ENCODE peak calls at places on chromosomes 4 and X, in nine cellular contexts. W, D, P, O, A, K, Q, Y and I are unnamed samples.
A peak's percentile ranks its signal among the peaks of the same experiment; 100 is the strongest.

GRCh38 chr4:114921790-114922581 is 191.4 kb downstream of the NDST4 start:
- DNase-seq in Y (no peak), W (no peak), K (no peak), D (no peak), Q (no peak), P (no peak), O (no peak), A (no peak), I (peak; percentile 62)

GRCh38 chrX:153526801-153527599 is 9.6 kb downstream of the ATP2B3 start:
- DNase-seq in P (no peak), D (no peak), Y (peak; percentile 42), W (no peak), O (no peak), Q (no peak), K (no peak), A (no peak), I (peak; percentile 39)

GRCh38 chr4:56477192-56477706 is 9.8 kb downstream of the SRP72 start:
- DNase-seq in O (no peak), K (no peak), W (no peak), D (no peak), Y (no peak), P (no peak), Q (no peak), A (no peak), I (no peak)

GRCh38 chr4:94453534-94453963 is 1.8 kb downstream of the PDLIM5 start:
- DNase-seq in P (peak; percentile 22), Y (no peak), Q (no peak), W (no peak), K (no peak), D (no peak), O (no peak), A (no peak), I (no peak)

GRCh38 chr4:136749988-136750387 is 782.3 kb downstream of the PCDH18 start:
- DNase-seq in A (no peak), Y (no peak), P (no peak), Q (no peak), W (no peak), D (no peak), K (no peak), O (no peak), I (no peak)

GRCh38 chr4:94175553-94176260 is 32.0 kb upstream of the SMARCAD1 start:
- DNase-seq in K (no peak), D (no peak), W (no peak), A (no peak), P (no peak), Q (no peak), O (no peak), Y (no peak), I (no peak)

GRCh38 chrX:23908219-23909003 is 605 bp downstream of the CXorf58 start:
- DNase-seq in Y (no peak), K (no peak), Q (no peak), P (peak; percentile 19), A (no peak), D (no peak), O (peak; percentile 12), W (no peak), I (no peak)

GRCh38 chr4:108060164-108060563 is 70.5 kb downstream of the HADH start:
- DNase-seq in K (no peak), O (no peak), Q (no peak), Y (peak; percentile 2), P (peak; percentile 51), D (no peak), W (no peak), A (peak; percentile 16), I (peak; percentile 12)

GRCh38 chr4:7971881-7972500 is 32.3 kb upstream of the AFAP1 start:
- DNase-seq in O (no peak), K (no peak), P (no peak), D (no peak), W (no peak), Y (no peak), Q (no peak), A (no peak), I (no peak)

GRCh38 chr4:70734168-70734954 is 12.6 kb downstream of the RUFY3 start:
- DNase-seq in A (no peak), W (no peak), D (no peak), K (no peak), Q (no peak), Y (peak; percentile 23), P (peak; percentile 27), O (no peak), I (peak; percentile 18)

GRCh38 chr4:5724377-5724776 is 13.4 kb downstream of the EVC start:
- DNase-seq in Q (no peak), K (no peak), P (no peak), W (no peak), O (no peak), A (no peak), Y (no peak), D (no peak), I (no peak)

GRCh38 chrX:54193085-54193484 is 10.0 kb upstream of the FAM120C start:
- DNase-seq in P (no peak), O (no peak), Q (no peak), D (no peak), A (no peak), K (no peak), Y (no peak), W (no peak), I (no peak)

GRCh38 chr4:156638925-156639605 is 332.5 kb downstream of the PDGFC start:
- DNase-seq in Q (no peak), K (no peak), Y (no peak), A (no peak), W (no peak), P (peak; percentile 51), D (no peak), O (no peak), I (peak; percentile 62)

GRCh38 chr4:185782523-185782922 is 29.5 kb downstream of the SORBS2 start:
- DNase-seq in O (no peak), Y (no peak), P (no peak), W (no peak), D (no peak), K (no peak), Q (no peak), A (no peak), I (no peak)

GRCh38 chrX:134570899-134571298 is 87.4 kb downstream of the PLAC1 start:
- DNase-seq in Q (no peak), W (no peak), Y (no peak), K (no peak), P (no peak), A (no peak), D (no peak), O (no peak), I (no peak)

GRCh38 chrX:74514384-74514783 is 93.1 kb downstream of the SLC16A2 start:
- DNase-seq in O (peak; percentile 17), A (no peak), D (no peak), Y (no peak), Q (peak; percentile 64), K (no peak), W (no peak), P (no peak), I (no peak)

GRCh38 chr4:149896428-149896827 is 80.8 kb upstream of the IQCM start:
- DNase-seq in Y (peak; percentile 18), K (no peak), W (no peak), O (peak; percentile 21), A (peak; percentile 24), D (no peak), P (peak; percentile 87), Q (no peak), I (no peak)

GRCh38 chr4:185165605-185166063 is 22.6 kb downstream of the SLC25A4 start:
- DNase-seq in Y (no peak), O (no peak), D (no peak), Q (no peak), P (no peak), A (peak; percentile 79), K (no peak), W (no peak), I (no peak)

GRCh38 chrX:14497184-14497666 is 32.1 kb upstream of the GLRA2 start:
- DNase-seq in P (no peak), Q (no peak), W (no peak), A (no peak), Y (no peak), D (no peak), K (no peak), O (no peak), I (no peak)

GRCh38 chr4:110049951-110050925 is 137.6 kb downstream of the EGF start:
- DNase-seq in Y (peak; percentile 2), P (peak; percentile 59), D (peak; percentile 36), K (peak; percentile 52), W (peak; percentile 8), O (peak; percentile 59), Q (no peak), A (no peak), I (peak; percentile 10)

GRCh38 chr4:177182728-177183127 is 126.9 kb upstream of the NEIL3 start:
- DNase-seq in Q (no peak), Y (no peak), O (no peak), D (no peak), P (no peak), A (no peak), W (no peak), K (no peak), I (no peak)

GRCh38 chr4:151228196-151229119 is 48.5 kb upstream of the PRSS48 start:
- DNase-seq in K (no peak), W (no peak), D (no peak), O (no peak), Y (no peak), A (no peak), P (no peak), Q (no peak), I (no peak)

GRCh38 chrX:119763175-119763574 is 4.8 kb downstream of the SOWAHD start:
- DNase-seq in O (peak; percentile 10), K (no peak), A (peak; percentile 79), W (no peak), Y (no peak), D (no peak), Q (no peak), P (no peak), I (no peak)

GRCh38 chr4:121053601-121054143 is 18.7 kb downstream of the NDNF start:
- DNase-seq in D (no peak), Y (no peak), K (no peak), A (peak; percentile 17), O (no peak), W (no peak), Q (no peak), P (peak; percentile 93), I (no peak)

GRCh38 chr4:7351014-7351413 is 83.7 kb downstream of the PSAPL1 start:
- DNase-seq in D (no peak), Y (no peak), Q (no peak), O (no peak), A (no peak), K (peak; percentile 58), P (no peak), W (no peak), I (no peak)

GRCh38 chrX:45191820-45192409 is 8.8 kb downstream of the DIPK2B start:
- DNase-seq in Q (no peak), Y (no peak), P (no peak), W (no peak), D (peak; percentile 20), O (no peak), A (no peak), K (peak; percentile 28), I (no peak)

GRCh38 chr4:53477666-53478065 is 100.2 kb downstream of the FIP1L1 start:
- DNase-seq in A (no peak), K (no peak), Y (no peak), P (no peak), D (no peak), W (no peak), Q (no peak), O (no peak), I (no peak)

GRCh38 chr4:43763029-43763610 is 685.5 kb downstream of the KCTD8 start:
- DNase-seq in O (no peak), W (no peak), K (peak; percentile 10), Y (no peak), A (no peak), D (no peak), P (no peak), Q (no peak), I (no peak)

GRCh38 chrX:103101280-103102042 is 8.5 kb upstream of the NXF3 start:
- DNase-seq in O (peak; percentile 14), Y (no peak), Q (no peak), W (no peak), D (no peak), K (no peak), P (peak; percentile 64), A (no peak), I (peak; percentile 23)

GRCh38 chr4:154366956-154367355 is 124.6 kb downstream of the DCHS2 start:
- DNase-seq in Y (no peak), Q (no peak), K (no peak), D (no peak), O (no peak), W (no peak), P (no peak), A (no peak), I (no peak)

GRCh38 chrX:143788265-143788664 is 67.7 kb upstream of the SPANXN2 start:
- DNase-seq in Q (no peak), O (no peak), W (no peak), P (peak; percentile 70), D (no peak), K (no peak), A (no peak), Y (peak; percentile 48), I (no peak)